ENCODE peak calls at places on chromosomes 11 and 22, in ten cellular contexts. K is effector memory CD4-positive, alpha-beta T cell; H is stomach; D is aorta; P is Karpas-422; S is adrenal gland; Y is CD8-positive, alpha-beta memory T cell; R is A673; N is ascending aorta; C is GM23338. B is an unnamed sample.

GRCh38 chr11:119694334-119694733 is 34.7 kb downstream of the NECTIN1 start:
- DNase-seq in R (no peak), D (no peak), P (no peak), H (peak), K (no peak), C (no peak), Y (no peak), S (no peak), N (no peak), B (no peak)

GRCh38 chr22:49734390-49734789 is 93.3 kb downstream of the BRD1 start:
- DNase-seq in N (peak), P (no peak), R (no peak), S (no peak), C (no peak), Y (no peak), H (peak), D (no peak), K (no peak), B (no peak)

GRCh38 chr11:47552086-47552580 is 799 bp downstream of the CELF1 start:
- DNase-seq in K (no peak), N (no peak), P (peak), S (peak), R (peak), Y (no peak), D (peak), H (no peak), C (peak), B (peak)

GRCh38 chr11:107840120-107840479 is 18.5 kb downstream of the SLC35F2 start:
- DNase-seq in P (no peak), N (no peak), S (no peak), H (no peak), Y (no peak), D (no peak), C (no peak), K (no peak), R (no peak), B (peak)

GRCh38 chr11:69848196-69848595 is 29.0 kb upstream of the FGF3 start:
- DNase-seq in D (no peak), K (no peak), N (no peak), Y (no peak), S (no peak), R (peak), C (no peak), H (no peak), P (no peak), B (no peak)

GRCh38 chr11:116282481-116282880 is 490.3 kb downstream of the BUD13 start:
- DNase-seq in K (no peak), P (no peak), H (no peak), S (no peak), Y (no peak), D (no peak), N (no peak), R (no peak), C (no peak), B (no peak)

GRCh38 chr11:61555978-61556377 is 24.9 kb downstream of the SYT7 start:
- DNase-seq in C (no peak), Y (no peak), R (no peak), D (no peak), P (no peak), K (no peak), S (no peak), H (no peak), N (no peak), B (no peak)

GRCh38 chr22:44384981-44385610 is 72.3 kb upstream of the SHISAL1 start:
- DNase-seq in S (no peak), K (no peak), D (peak), R (no peak), Y (peak), H (no peak), N (no peak), C (no peak), P (no peak), B (peak)

GRCh38 chr11:118597556-118597955 is 9.9 kb upstream of the PHLDB1 start:
- DNase-seq in S (no peak), H (peak), P (no peak), K (no peak), D (peak), R (no peak), Y (no peak), N (no peak), C (no peak), B (no peak)

DNA sequence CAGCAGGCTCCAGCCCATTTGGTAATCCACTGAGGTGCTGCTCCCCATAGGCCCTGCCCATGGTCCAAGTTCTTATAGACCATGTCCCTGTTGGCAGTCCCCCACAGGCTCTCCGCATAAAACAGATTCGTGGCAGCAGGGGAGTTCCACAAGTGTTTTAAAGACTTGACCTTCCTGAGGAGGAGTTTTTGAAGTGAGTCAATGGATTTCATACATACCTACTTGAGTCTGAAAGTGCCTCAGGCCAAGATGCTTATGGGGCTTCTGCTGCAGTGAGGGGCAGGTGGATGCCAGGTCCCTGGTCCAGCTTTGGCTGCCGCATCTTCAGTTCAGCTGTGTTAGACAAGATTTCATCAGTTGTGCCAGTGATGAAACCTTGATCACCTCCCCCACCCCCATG is 43.3 kb downstream of the CABIN1 start:
- DNase-seq in K (no peak), R (no peak), C (no peak), N (no peak), Y (no peak), H (no peak), P (no peak), S (no peak), D (peak), B (no peak)
- H3K27ac ChIP-seq in K (no peak), R (no peak), C (no peak), N (no peak), Y (no peak), H (no peak), P (peak), S (no peak), D (no peak), B (no peak)

GRCh38 chr22:29481265-29482000 is 1.4 kb downstream of the NEFH start:
- DNase-seq in P (no peak), Y (no peak), S (peak), D (no peak), N (no peak), R (no peak), H (no peak), C (peak), K (no peak), B (no peak)
- H3K4me3 ChIP-seq in P (no peak), Y (no peak), S (no peak), D (no peak), N (peak), R (peak), H (peak), C (peak), K (no peak), B (peak)

GRCh38 chr22:36510384-36510783 is 3.5 kb upstream of the FOXRED2 start:
- DNase-seq in N (no peak), H (no peak), S (peak), R (no peak), K (no peak), Y (peak), D (no peak), P (no peak), C (no peak), B (no peak)

GRCh38 chr22:36510966-36511881 is 4.4 kb upstream of the FOXRED2 start:
- DNase-seq in Y (no peak), P (peak), H (no peak), N (no peak), S (peak), K (no peak), C (peak), R (peak), D (no peak), B (no peak)

GRCh38 chr22:36507518-36508010 is 724 bp upstream of the FOXRED2 start:
- DNase-seq in P (no peak), S (no peak), C (no peak), H (no peak), N (no peak), R (no peak), K (no peak), D (no peak), Y (no peak), B (no peak)

GRCh38 chr22:36505998-36506635 is 723 bp downstream of the FOXRED2 start:
- DNase-seq in D (peak), Y (no peak), N (no peak), K (no peak), P (no peak), H (no peak), S (no peak), C (no peak), R (no peak), B (no peak)

DNA sequence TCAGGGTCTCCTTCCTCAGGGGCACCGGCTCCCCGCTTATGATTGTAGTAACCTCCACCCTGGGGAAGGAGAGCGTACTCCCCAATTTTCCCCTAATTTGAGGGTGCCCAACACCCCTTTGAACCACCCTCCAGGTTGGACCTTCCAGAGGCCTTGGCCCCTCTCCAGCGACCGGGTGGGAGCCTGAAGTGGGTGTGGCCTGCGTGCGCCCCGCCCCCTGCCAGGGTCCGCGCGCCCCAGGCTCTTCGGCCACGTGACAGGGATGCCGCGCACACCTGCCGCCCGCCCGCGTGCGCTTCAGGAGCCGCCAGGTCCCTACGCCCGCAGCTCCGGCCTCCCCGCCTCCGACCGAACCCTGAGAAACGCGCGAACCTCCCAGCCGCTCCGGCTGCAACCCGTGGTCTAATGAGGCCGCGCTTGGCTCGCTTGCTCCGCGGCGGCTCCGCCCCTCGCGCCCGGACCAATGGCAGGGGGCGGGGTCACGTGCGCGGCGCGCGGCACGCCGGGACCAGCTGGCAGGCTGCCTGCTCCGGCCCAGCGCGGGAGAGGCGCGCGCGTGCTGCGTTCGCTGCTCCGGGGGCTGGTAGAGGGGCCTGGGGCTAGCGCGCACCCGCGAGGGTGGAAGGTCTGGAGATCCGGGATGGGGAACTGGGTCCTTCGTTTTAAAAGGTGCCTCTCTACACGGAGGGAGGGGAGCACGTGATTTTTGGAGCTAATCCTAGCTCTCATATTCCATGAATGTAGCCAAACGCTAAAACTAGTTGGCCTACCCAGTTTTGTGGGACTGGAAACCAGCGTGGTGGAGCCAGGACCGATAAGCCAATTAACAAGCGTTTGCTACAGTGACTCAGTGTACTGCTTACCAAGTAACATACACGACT is at the start of gene FOXRED2:
- DNase-seq in K (peak), R (peak), H (peak), D (peak), N (peak), S (peak), P (peak), C (peak), Y (peak), B (peak)
- H3K27ac ChIP-seq in K (peak), R (peak), H (peak), D (peak), N (peak), S (peak), P (no peak), C (peak), Y (peak), B (peak)

GRCh38 chr11:112961751-112962747 is 829 bp downstream of the NCAM1 start:
- DNase-seq in P (no peak), R (peak), Y (no peak), N (peak), H (no peak), K (no peak), C (peak), S (no peak), D (peak), B (no peak)

GRCh38 chr11:112963368-112963955 is 2.2 kb downstream of the NCAM1 start:
- DNase-seq in C (peak), D (no peak), R (peak), Y (no peak), K (no peak), P (no peak), H (no peak), N (no peak), S (no peak), B (no peak)

GRCh38 chr11:112958670-112959069 is 2.5 kb upstream of the NCAM1 start:
- DNase-seq in K (no peak), R (no peak), C (no peak), D (no peak), H (no peak), N (no peak), P (no peak), Y (no peak), S (no peak), B (no peak)

GRCh38 chr11:112962854-112963367 is 1.7 kb downstream of the NCAM1 start:
- DNase-seq in D (peak), P (no peak), H (peak), N (peak), C (peak), S (peak), K (no peak), Y (no peak), R (peak), B (peak)

GRCh38 chr11:112961146-112961668 is at the start of gene NCAM1:
- DNase-seq in D (peak), S (peak), R (peak), K (no peak), N (peak), Y (no peak), P (no peak), C (peak), H (peak), B (peak)
- H3K4me3 ChIP-seq in D (peak), S (peak), R (peak), K (peak), N (peak), Y (peak), P (no peak), C (peak), H (peak), B (peak)

DNA sequence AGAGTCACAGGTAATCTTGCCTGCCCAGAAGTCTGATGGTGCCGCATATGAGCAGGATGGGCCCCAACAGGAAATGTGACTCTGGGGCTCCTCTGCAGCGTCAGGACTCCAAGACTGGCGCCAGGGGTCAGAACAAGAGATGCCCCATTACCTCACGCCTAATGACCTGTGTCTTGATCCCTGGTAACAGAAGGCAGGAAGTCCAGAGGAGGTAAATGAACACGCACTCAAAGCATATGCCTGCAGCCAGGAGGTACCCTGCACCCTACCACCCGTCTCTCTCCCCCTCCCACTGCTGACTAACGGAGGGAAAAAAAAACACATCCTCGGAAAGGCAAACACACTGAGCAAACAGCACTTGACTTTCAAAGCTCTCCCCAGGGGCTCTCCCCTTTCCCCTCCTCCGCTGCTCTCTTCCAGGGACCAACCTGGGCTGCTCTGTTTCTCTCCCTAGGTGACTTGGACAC is 37.3 kb downstream of the ABCC8 start:
- DNase-seq in K (no peak), H (peak), D (no peak), C (peak), Y (no peak), S (no peak), N (no peak), P (no peak), R (no peak), B (no peak)
- H3K27ac ChIP-seq in K (no peak), H (peak), D (no peak), C (no peak), Y (no peak), S (no peak), N (no peak), P (no peak), R (no peak), B (no peak)

B was measured in suprapubic skin.